ENCODE peak calls at places on chromosomes 5 and 9, in eight cellular contexts. One of them, this sample, is unnamed. For H3K4me1, the result is how much of the 10 kb centered on the place peaks cover.

GRCh38 chr9:94127806-94128205 is 43.5 kb downstream of the PTPDC1 start:
- DNase-seq in uterus: no peak
- DNase-seq in breast epithelium: no peak
- DNase-seq in IMR-90: no peak
- DNase-seq in prostate gland: no peak
- DNase-seq in sigmoid colon: no peak
- DNase-seq in ovary: no peak
- DNase-seq in transverse colon: no peak
- DNase-seq in this sample: no peak

GRCh38 chr5:36688722-36689121 is 82.3 kb downstream of the SLC1A3 start:
- DNase-seq in ovary: no peak
- DNase-seq in uterus: no peak
- DNase-seq in breast epithelium: no peak
- DNase-seq in sigmoid colon: no peak
- DNase-seq in transverse colon: no peak
- DNase-seq in prostate gland: no peak
- DNase-seq in IMR-90: peak
- DNase-seq in this sample: no peak

GRCh38 chr5:142826741-142827492 is 56.7 kb downstream of the ARHGAP26 start:
- DNase-seq in prostate gland: no peak
- DNase-seq in breast epithelium: no peak
- DNase-seq in transverse colon: no peak
- DNase-seq in ovary: no peak
- DNase-seq in sigmoid colon: no peak
- DNase-seq in uterus: no peak
- DNase-seq in IMR-90: peak
- DNase-seq in this sample: no peak

GRCh38 chr9:24817756-24818155 is 272.1 kb upstream of the IZUMO3 start:
- DNase-seq in breast epithelium: no peak
- DNase-seq in uterus: no peak
- DNase-seq in prostate gland: no peak
- DNase-seq in IMR-90: no peak
- DNase-seq in sigmoid colon: no peak
- DNase-seq in transverse colon: no peak
- DNase-seq in ovary: no peak
- DNase-seq in this sample: no peak

GRCh38 chr5:76819851-76820280 is 1.0 kb downstream of the F2RL1 start:
- DNase-seq in sigmoid colon: no peak
- DNase-seq in ovary: no peak
- DNase-seq in IMR-90: no peak
- DNase-seq in transverse colon: peak
- DNase-seq in prostate gland: peak
- DNase-seq in breast epithelium: no peak
- DNase-seq in uterus: no peak
- DNase-seq in this sample: no peak

GRCh38 chr5:932628-933250 is 40.1 kb downstream of the TRIP13 start:
- DNase-seq in transverse colon: no peak
- DNase-seq in breast epithelium: no peak
- DNase-seq in prostate gland: no peak
- DNase-seq in sigmoid colon: no peak
- DNase-seq in IMR-90: peak
- DNase-seq in uterus: peak
- DNase-seq in ovary: peak
- DNase-seq in this sample: no peak

GRCh38 chr5:29899583-29899982 is 1293.9 kb upstream of the CDH6 start:
- DNase-seq in ovary: no peak
- DNase-seq in sigmoid colon: no peak
- DNase-seq in prostate gland: no peak
- DNase-seq in breast epithelium: no peak
- DNase-seq in transverse colon: no peak
- DNase-seq in uterus: no peak
- DNase-seq in IMR-90: no peak
- DNase-seq in this sample: no peak

GRCh38 chr9:114058688-114059046 is 19.4 kb downstream of the AMBP start:
- DNase-seq in prostate gland: no peak
- DNase-seq in breast epithelium: no peak
- DNase-seq in uterus: no peak
- DNase-seq in transverse colon: no peak
- DNase-seq in sigmoid colon: no peak
- DNase-seq in IMR-90: no peak
- DNase-seq in ovary: no peak
- DNase-seq in this sample: peak

DNA sequence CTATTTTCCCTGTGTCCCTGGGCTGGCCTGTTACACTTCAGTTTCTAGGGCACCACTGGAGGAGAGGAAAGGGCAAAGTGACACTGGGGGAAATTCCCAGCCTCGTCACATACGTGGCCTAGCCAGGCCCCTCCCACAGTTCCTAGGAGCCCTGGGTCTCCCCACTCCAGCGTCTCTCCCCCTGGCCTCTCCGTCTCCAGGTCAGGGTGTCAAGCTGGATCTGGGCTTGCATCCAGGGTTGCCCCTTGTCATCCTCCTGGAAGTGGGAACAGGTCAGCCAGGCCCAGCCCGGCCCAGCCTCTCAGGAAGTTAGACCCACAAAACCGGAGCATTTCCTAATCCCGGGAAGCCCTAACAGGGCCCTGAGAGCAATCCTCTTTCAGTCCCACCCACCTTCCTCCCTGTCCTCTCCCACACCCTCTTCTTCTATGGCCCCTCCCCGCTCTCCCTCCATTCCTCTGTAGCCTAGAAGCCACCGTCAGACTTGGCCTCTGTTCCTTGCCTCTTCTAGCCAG is 4.7 kb upstream of the TNIP1 start:
- DNase-seq in sigmoid colon: peak
- DNase-seq in ovary: no peak
- DNase-seq in prostate gland: no peak
- DNase-seq in breast epithelium: no peak
- DNase-seq in uterus: peak
- DNase-seq in transverse colon: peak
- DNase-seq in IMR-90: peak
- DNase-seq in this sample: peak
- TF ChIP-seq POLR2A in sigmoid colon: no peak
- TF ChIP-seq POLR2A in ovary: no peak
- TF ChIP-seq POLR2A in prostate gland: no peak
- TF ChIP-seq POLR2A in breast epithelium: no peak
- TF ChIP-seq POLR2A in uterus: no peak
- TF ChIP-seq POLR2A in transverse colon: peak
- TF ChIP-seq POLR2A in IMR-90: no peak
- TF ChIP-seq POLR2A in this sample: no peak

GRCh38 chr9:22114956-22115355 is 105.9 kb upstream of the CDKN2B start:
- DNase-seq in ovary: no peak
- DNase-seq in uterus: no peak
- DNase-seq in sigmoid colon: no peak
- DNase-seq in prostate gland: no peak
- DNase-seq in breast epithelium: no peak
- DNase-seq in transverse colon: no peak
- DNase-seq in IMR-90: peak
- DNase-seq in this sample: no peak

GRCh38 chr9:22116751-22117150 is 107.6 kb upstream of the CDKN2B start:
- DNase-seq in transverse colon: no peak
- DNase-seq in prostate gland: no peak
- DNase-seq in breast epithelium: no peak
- DNase-seq in ovary: no peak
- DNase-seq in IMR-90: no peak
- DNase-seq in sigmoid colon: no peak
- DNase-seq in uterus: no peak
- DNase-seq in this sample: no peak

GRCh38 chr9:22111871-22112247 is 102.8 kb upstream of the CDKN2B start:
- DNase-seq in uterus: no peak
- DNase-seq in prostate gland: no peak
- DNase-seq in sigmoid colon: no peak
- DNase-seq in transverse colon: no peak
- DNase-seq in breast epithelium: no peak
- DNase-seq in ovary: no peak
- DNase-seq in IMR-90: peak
- DNase-seq in this sample: no peak

GRCh38 chr9:22111176-22111870 is 102.2 kb upstream of the CDKN2B start:
- DNase-seq in breast epithelium: no peak
- DNase-seq in uterus: no peak
- DNase-seq in ovary: no peak
- DNase-seq in sigmoid colon: no peak
- DNase-seq in IMR-90: peak
- DNase-seq in transverse colon: no peak
- DNase-seq in prostate gland: no peak
- DNase-seq in this sample: no peak

DNA sequence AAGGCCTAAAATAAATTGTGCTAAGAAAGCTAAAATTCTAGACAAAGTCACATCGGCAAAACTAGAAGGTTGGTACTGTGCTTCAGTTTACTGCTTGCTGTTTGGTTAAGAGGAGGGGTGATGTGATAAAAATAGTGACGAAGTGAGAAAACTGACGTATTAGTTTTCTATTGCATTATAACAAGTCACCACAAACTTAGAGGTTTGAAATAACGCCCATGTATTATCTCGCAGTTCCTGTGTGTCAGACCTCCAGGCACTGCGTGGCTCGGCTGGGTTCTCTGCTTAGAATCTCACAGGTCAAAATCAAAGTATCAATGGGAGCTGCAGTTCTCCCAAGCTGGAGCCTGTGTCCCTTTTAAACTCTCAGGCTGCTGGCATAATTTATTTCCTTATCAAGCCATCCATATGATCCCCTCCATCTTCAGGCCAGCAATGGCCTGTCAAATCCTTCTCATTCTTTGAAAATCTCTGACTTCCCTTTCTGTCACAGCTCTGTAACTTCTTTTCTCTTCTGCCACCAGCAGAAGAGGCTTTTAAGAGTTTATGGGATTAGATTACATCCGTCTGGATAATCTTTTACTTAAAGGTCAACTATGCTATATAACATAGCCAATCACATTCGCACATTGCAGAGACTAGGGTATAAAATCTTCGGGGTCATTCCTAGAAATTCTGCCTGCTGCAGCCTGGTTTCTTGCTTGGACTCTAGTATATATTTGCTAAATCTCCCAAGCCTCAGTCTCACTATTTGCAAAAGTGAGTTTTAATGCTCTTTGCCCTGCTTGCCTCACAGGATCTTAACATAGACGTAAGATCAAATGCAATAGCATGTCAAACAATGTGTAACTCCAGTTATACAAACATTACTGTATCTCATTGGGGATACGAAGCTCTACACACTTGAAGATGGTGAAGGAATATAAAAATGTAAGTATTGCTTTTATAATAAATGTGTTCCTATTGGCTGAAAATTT is 104.1 kb upstream of the CDKN2B start:
- DNase-seq in IMR-90: no peak
- DNase-seq in ovary: no peak
- DNase-seq in breast epithelium: no peak
- DNase-seq in prostate gland: no peak
- DNase-seq in uterus: no peak
- DNase-seq in transverse colon: peak
- DNase-seq in sigmoid colon: no peak
- DNase-seq in this sample: no peak
- H3K4me1 ChIP-seq in IMR-90: under half
- H3K4me1 ChIP-seq in ovary: under half
- H3K4me1 ChIP-seq in breast epithelium: under half
- H3K4me1 ChIP-seq in prostate gland: under half
- H3K4me1 ChIP-seq in uterus: under half
- H3K4me1 ChIP-seq in transverse colon: half or more
- H3K4me1 ChIP-seq in sigmoid colon: under half
- H3K4me1 ChIP-seq in this sample: under half

GRCh38 chr9:128685636-128686489 is 3.2 kb upstream of the SET start:
- DNase-seq in breast epithelium: no peak
- DNase-seq in transverse colon: peak
- DNase-seq in prostate gland: no peak
- DNase-seq in IMR-90: no peak
- DNase-seq in ovary: no peak
- DNase-seq in uterus: no peak
- DNase-seq in sigmoid colon: no peak
- DNase-seq in this sample: no peak

GRCh38 chr9:128684325-128685021 is 4.5 kb upstream of the SET start:
- DNase-seq in transverse colon: peak
- DNase-seq in sigmoid colon: peak
- DNase-seq in IMR-90: peak
- DNase-seq in prostate gland: peak
- DNase-seq in breast epithelium: peak
- DNase-seq in uterus: peak
- DNase-seq in ovary: peak
- DNase-seq in this sample: no peak

GRCh38 chr9:128684065-128684324 is 5.0 kb upstream of the SET start:
- DNase-seq in transverse colon: no peak
- DNase-seq in uterus: no peak
- DNase-seq in prostate gland: no peak
- DNase-seq in sigmoid colon: no peak
- DNase-seq in IMR-90: no peak
- DNase-seq in breast epithelium: no peak
- DNase-seq in ovary: no peak
- DNase-seq in this sample: no peak

GRCh38 chr9:128685022-128685332 is 4.0 kb upstream of the SET start:
- DNase-seq in transverse colon: no peak
- DNase-seq in uterus: no peak
- DNase-seq in breast epithelium: no peak
- DNase-seq in sigmoid colon: no peak
- DNase-seq in IMR-90: no peak
- DNase-seq in ovary: no peak
- DNase-seq in prostate gland: no peak
- DNase-seq in this sample: no peak

GRCh38 chr9:128683340-128684064 is 5.5 kb upstream of the SET start:
- DNase-seq in breast epithelium: no peak
- DNase-seq in uterus: peak
- DNase-seq in ovary: peak
- DNase-seq in IMR-90: peak
- DNase-seq in transverse colon: peak
- DNase-seq in sigmoid colon: no peak
- DNase-seq in prostate gland: peak
- DNase-seq in this sample: no peak
- TF ChIP-seq POLR2A in breast epithelium: no peak
- TF ChIP-seq POLR2A in uterus: no peak
- TF ChIP-seq POLR2A in ovary: no peak
- TF ChIP-seq POLR2A in IMR-90: no peak
- TF ChIP-seq POLR2A in transverse colon: no peak
- TF ChIP-seq POLR2A in sigmoid colon: no peak
- TF ChIP-seq POLR2A in prostate gland: peak
- TF ChIP-seq POLR2A in this sample: no peak

GRCh38 chr5:59789894-59790293 is 103.6 kb downstream of the PDE4D start:
- DNase-seq in IMR-90: no peak
- DNase-seq in sigmoid colon: no peak
- DNase-seq in breast epithelium: no peak
- DNase-seq in prostate gland: no peak
- DNase-seq in ovary: no peak
- DNase-seq in transverse colon: no peak
- DNase-seq in uterus: no peak
- DNase-seq in this sample: no peak
- H3K4me1 ChIP-seq in IMR-90: under half
- H3K4me1 ChIP-seq in sigmoid colon: under half
- H3K4me1 ChIP-seq in breast epithelium: under half
- H3K4me1 ChIP-seq in prostate gland: under half
- H3K4me1 ChIP-seq in ovary: under half
- H3K4me1 ChIP-seq in transverse colon: under half
- H3K4me1 ChIP-seq in uterus: under half
- H3K4me1 ChIP-seq in this sample: under half